ENCODE peak calls at places on chromosomes 3 and 15, in five cellular contexts. One of them, this sample, is unnamed.

GRCh38 chr15:33810083-33810595 is 158.2 kb upstream of the CHRM5 start:
- DNase-seq in AG04450: no peak
- DNase-seq in tibial artery: no peak
- DNase-seq in esophagus squamous epithelium: no peak
- DNase-seq in heart left ventricle: no peak
- DNase-seq in this sample: no peak

GRCh38 chr15:65083262-65083701 is 6.7 kb downstream of the KBTBD13 start:
- DNase-seq in esophagus squamous epithelium: no peak
- DNase-seq in tibial artery: no peak
- DNase-seq in AG04450: peak; percentile 44
- DNase-seq in heart left ventricle: no peak
- DNase-seq in this sample: no peak

GRCh38 chr3:69787436-69788168 is 48.3 kb downstream of the MITF start:
- DNase-seq in AG04450: peak; percentile 29
- DNase-seq in esophagus squamous epithelium: no peak
- DNase-seq in tibial artery: no peak
- DNase-seq in heart left ventricle: no peak
- DNase-seq in this sample: no peak

GRCh38 chr3:197809356-197810020 is 18.4 kb downstream of the LRCH3 start:
- DNase-seq in tibial artery: no peak
- DNase-seq in esophagus squamous epithelium: no peak
- DNase-seq in heart left ventricle: no peak
- DNase-seq in AG04450: no peak
- DNase-seq in this sample: no peak

GRCh38 chr3:61858054-61858453 is 296.7 kb downstream of the PTPRG start:
- DNase-seq in tibial artery: no peak
- DNase-seq in esophagus squamous epithelium: no peak
- DNase-seq in heart left ventricle: no peak
- DNase-seq in AG04450: no peak
- DNase-seq in this sample: no peak

GRCh38 chr3:188975612-188976314 is 196.0 kb upstream of the TPRG1 start:
- DNase-seq in tibial artery: no peak
- DNase-seq in AG04450: no peak
- DNase-seq in esophagus squamous epithelium: no peak
- DNase-seq in heart left ventricle: no peak
- DNase-seq in this sample: no peak

GRCh38 chr15:89356634-89357298 is 22.1 kb upstream of the POLG start:
- DNase-seq in tibial artery: no peak
- DNase-seq in esophagus squamous epithelium: no peak
- DNase-seq in heart left ventricle: no peak
- DNase-seq in AG04450: no peak
- DNase-seq in this sample: no peak

GRCh38 chr15:79003896-79004295 is 59.0 kb upstream of the CTSH start:
- DNase-seq in heart left ventricle: peak; percentile 50
- DNase-seq in AG04450: no peak
- DNase-seq in esophagus squamous epithelium: no peak
- DNase-seq in tibial artery: no peak
- DNase-seq in this sample: no peak

GRCh38 chr3:86547697-86548096 is 443.3 kb downstream of the VGLL3 start:
- DNase-seq in AG04450: no peak
- DNase-seq in heart left ventricle: no peak
- DNase-seq in tibial artery: no peak
- DNase-seq in esophagus squamous epithelium: no peak
- DNase-seq in this sample: no peak

GRCh38 chr3:45573591-45573990 is 21.0 kb upstream of the LIMD1 start:
- DNase-seq in AG04450: no peak
- DNase-seq in esophagus squamous epithelium: no peak
- DNase-seq in heart left ventricle: no peak
- DNase-seq in tibial artery: no peak
- DNase-seq in this sample: no peak

GRCh38 chr3:27483117-27484001 is 825 bp downstream of the SLC4A7 start:
- DNase-seq in heart left ventricle: peak; percentile 75
- DNase-seq in AG04450: no peak
- DNase-seq in tibial artery: peak; percentile 75
- DNase-seq in esophagus squamous epithelium: no peak
- DNase-seq in this sample: no peak

GRCh38 chr15:96390986-96391385 is 60.5 kb downstream of the NR2F2 start:
- DNase-seq in tibial artery: no peak
- DNase-seq in heart left ventricle: no peak
- DNase-seq in AG04450: no peak
- DNase-seq in esophagus squamous epithelium: no peak
- DNase-seq in this sample: no peak

GRCh38 chr15:96388673-96389072 is 58.2 kb downstream of the NR2F2 start:
- DNase-seq in AG04450: no peak
- DNase-seq in tibial artery: no peak
- DNase-seq in heart left ventricle: no peak
- DNase-seq in esophagus squamous epithelium: no peak
- DNase-seq in this sample: no peak

GRCh38 chr15:96392380-96393208 is 62.1 kb downstream of the NR2F2 start:
- DNase-seq in AG04450: no peak
- DNase-seq in heart left ventricle: no peak
- DNase-seq in tibial artery: no peak
- DNase-seq in esophagus squamous epithelium: no peak
- DNase-seq in this sample: no peak

GRCh38 chr15:96395687-96396086 is 65.2 kb downstream of the NR2F2 start:
- DNase-seq in heart left ventricle: no peak
- DNase-seq in esophagus squamous epithelium: no peak
- DNase-seq in tibial artery: no peak
- DNase-seq in AG04450: no peak
- DNase-seq in this sample: no peak

DNA sequence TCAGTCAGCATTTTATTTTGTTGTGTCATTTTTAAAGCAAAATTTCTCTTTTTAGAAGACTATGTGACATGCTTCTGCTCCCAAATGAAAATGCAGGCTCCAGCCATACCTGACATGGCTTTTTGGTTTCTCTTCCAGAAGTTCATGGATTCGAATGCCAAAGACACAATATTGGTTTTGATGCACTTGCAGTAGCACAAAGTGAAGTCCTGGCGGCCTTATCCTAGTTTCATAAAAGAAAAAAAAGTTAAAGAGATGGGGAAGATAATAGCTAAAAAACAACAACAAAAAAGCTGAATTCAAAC is 62.7 kb downstream of the NR2F2 start:
- DNase-seq in tibial artery: no peak
- DNase-seq in esophagus squamous epithelium: no peak
- DNase-seq in heart left ventricle: no peak
- DNase-seq in AG04450: no peak
- DNase-seq in this sample: no peak
- H3K27me3 ChIP-seq in tibial artery: no peaks in the 10 kb centered on the region
- H3K27me3 ChIP-seq in esophagus squamous epithelium: no peaks in the 10 kb centered on the region
- H3K27me3 ChIP-seq in heart left ventricle: no peaks in the 10 kb centered on the region
- H3K27me3 ChIP-seq in AG04450: no peaks in the 10 kb centered on the region
- H3K27me3 ChIP-seq in this sample: peaks cover 49% of the 10 kb centered on the region

DNA sequence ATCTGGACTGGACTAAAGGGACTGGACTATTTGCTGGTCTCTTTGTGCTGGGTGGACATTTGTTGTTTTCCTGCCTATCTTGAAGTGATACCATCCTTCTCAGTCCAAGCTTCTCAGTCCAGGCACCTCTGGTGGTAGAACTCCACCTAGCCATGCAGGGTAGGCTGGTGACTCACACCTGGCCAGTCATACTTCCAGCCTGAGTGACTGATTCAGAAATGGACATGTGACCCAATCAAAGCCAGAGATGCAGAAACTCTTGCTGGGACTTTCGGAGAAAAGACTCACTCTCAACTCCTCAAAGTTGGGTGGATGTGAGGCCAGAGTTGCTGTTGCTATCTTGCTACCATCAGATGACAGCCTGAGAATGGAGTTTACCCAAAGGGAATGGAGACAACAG is 5.6 kb upstream of the ASB14 start:
- DNase-seq in tibial artery: no peak
- DNase-seq in AG04450: no peak
- DNase-seq in esophagus squamous epithelium: no peak
- DNase-seq in heart left ventricle: no peak
- DNase-seq in this sample: no peak
- TF ChIP-seq CTCF in tibial artery: no peak
- TF ChIP-seq CTCF in AG04450: no peak
- TF ChIP-seq CTCF in esophagus squamous epithelium: no peak
- TF ChIP-seq CTCF in heart left ventricle: no peak
- TF ChIP-seq CTCF in this sample: no peak

GRCh38 chr3:195823286-195823685 is 11.6 kb upstream of the MUC4 start:
- DNase-seq in tibial artery: no peak
- DNase-seq in esophagus squamous epithelium: no peak
- DNase-seq in AG04450: no peak
- DNase-seq in heart left ventricle: peak; percentile 34
- DNase-seq in this sample: no peak
- H3K27me3 ChIP-seq in tibial artery: peaks cover 33% of the 10 kb centered on the region
- H3K27me3 ChIP-seq in esophagus squamous epithelium: no peaks in the 10 kb centered on the region
- H3K27me3 ChIP-seq in AG04450: peaks cover 13% of the 10 kb centered on the region
- H3K27me3 ChIP-seq in heart left ventricle: peaks cover 15% of the 10 kb centered on the region
- H3K27me3 ChIP-seq in this sample: no peaks in the 10 kb centered on the region

DNA sequence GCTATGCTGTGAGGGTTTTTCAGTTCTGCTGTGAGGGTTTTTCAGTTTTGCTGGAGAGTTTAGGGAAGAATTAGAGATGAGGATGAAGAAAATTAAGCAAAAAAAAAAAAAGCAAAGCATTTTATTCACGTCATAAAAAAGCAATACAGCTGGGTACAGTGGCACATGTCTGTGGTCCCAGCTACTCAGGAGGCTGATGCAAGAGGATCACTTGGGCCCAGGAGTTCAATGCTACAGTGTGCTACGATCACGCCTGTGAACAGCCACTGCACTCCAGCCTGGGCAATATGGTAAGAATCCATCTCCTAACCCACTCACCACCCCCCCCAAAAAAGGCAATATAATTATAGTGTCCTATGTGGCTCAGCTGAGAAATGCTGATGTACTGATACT is 162.7 kb downstream of the MAGI1 start:
- DNase-seq in heart left ventricle: no peak
- DNase-seq in AG04450: no peak
- DNase-seq in tibial artery: no peak
- DNase-seq in esophagus squamous epithelium: no peak
- DNase-seq in this sample: no peak
- TF ChIP-seq CTCF in heart left ventricle: no peak
- TF ChIP-seq CTCF in AG04450: no peak
- TF ChIP-seq CTCF in tibial artery: no peak
- TF ChIP-seq CTCF in esophagus squamous epithelium: no peak
- TF ChIP-seq CTCF in this sample: no peak

GRCh38 chr3:66037986-66038369 is 740 bp downstream of the MAGI1 start:
- DNase-seq in heart left ventricle: peak; percentile 69
- DNase-seq in tibial artery: no peak
- DNase-seq in esophagus squamous epithelium: no peak
- DNase-seq in AG04450: no peak
- DNase-seq in this sample: no peak

GRCh38 chr3:66037330-66037985 is 1.3 kb downstream of the MAGI1 start:
- DNase-seq in esophagus squamous epithelium: no peak
- DNase-seq in tibial artery: peak; percentile 38
- DNase-seq in AG04450: no peak
- DNase-seq in heart left ventricle: peak; percentile 70
- DNase-seq in this sample: no peak

GRCh38 chr3:66035763-66036477 is 2.8 kb downstream of the MAGI1 start:
- DNase-seq in AG04450: no peak
- DNase-seq in esophagus squamous epithelium: no peak
- DNase-seq in tibial artery: no peak
- DNase-seq in heart left ventricle: no peak
- DNase-seq in this sample: no peak

GRCh38 chr3:66038384-66038725 is 363 bp downstream of the MAGI1 start:
- DNase-seq in AG04450: no peak
- DNase-seq in esophagus squamous epithelium: no peak
- DNase-seq in tibial artery: no peak
- DNase-seq in heart left ventricle: no peak
- DNase-seq in this sample: no peak

GRCh38 chr3:66036586-66037061 is 2.1 kb downstream of the MAGI1 start:
- DNase-seq in tibial artery: no peak
- DNase-seq in esophagus squamous epithelium: no peak
- DNase-seq in AG04450: no peak
- DNase-seq in heart left ventricle: no peak
- DNase-seq in this sample: no peak
- H3K27me3 ChIP-seq in tibial artery: no peaks in the 10 kb centered on the region
- H3K27me3 ChIP-seq in esophagus squamous epithelium: no peaks in the 10 kb centered on the region
- H3K27me3 ChIP-seq in AG04450: no peaks in the 10 kb centered on the region
- H3K27me3 ChIP-seq in heart left ventricle: no peaks in the 10 kb centered on the region
- H3K27me3 ChIP-seq in this sample: no peaks in the 10 kb centered on the region

DNA sequence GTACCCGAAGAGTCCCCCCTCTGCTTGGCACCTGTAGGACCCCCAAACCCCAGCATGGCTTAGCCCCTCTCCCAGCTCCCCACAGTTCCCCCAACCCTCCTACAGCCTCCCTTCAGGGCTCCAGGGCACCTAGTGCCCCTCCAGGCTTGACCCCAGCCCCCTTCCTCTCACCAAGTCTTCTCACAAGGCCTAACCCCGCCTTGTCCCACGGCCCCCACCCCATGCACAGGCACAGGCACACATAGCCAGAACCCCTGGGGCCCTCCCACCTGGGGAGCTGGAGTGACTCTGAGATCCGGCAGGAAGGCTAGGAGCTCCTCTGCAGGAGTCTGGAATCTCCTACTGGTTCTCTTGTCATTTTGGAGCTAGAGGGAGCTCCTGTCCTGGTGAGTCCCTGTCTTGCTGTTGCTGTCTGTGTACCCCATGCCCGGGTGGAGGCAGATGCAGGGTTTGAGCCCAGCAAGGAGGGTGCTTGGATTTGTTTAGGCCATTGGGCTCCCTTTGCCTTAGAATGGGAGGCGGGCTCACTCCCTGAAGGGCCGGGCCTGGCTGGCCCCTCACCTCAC is 39.6 kb downstream of the KLF13 start:
- DNase-seq in AG04450: no peak
- DNase-seq in tibial artery: peak; percentile 68
- DNase-seq in heart left ventricle: peak; percentile 73
- DNase-seq in esophagus squamous epithelium: no peak
- DNase-seq in this sample: no peak
- TF ChIP-seq CTCF in AG04450: no peak
- TF ChIP-seq CTCF in tibial artery: no peak
- TF ChIP-seq CTCF in heart left ventricle: peak; percentile 31
- TF ChIP-seq CTCF in esophagus squamous epithelium: no peak
- TF ChIP-seq CTCF in this sample: peak; percentile 43

This sample was measured in RWPE2.